ENCODE peak calls at places on chromosomes 4 and X, in five cellular contexts. O, D, A, F and T are unnamed samples.

GRCh38 chrX:48071986-48072605 is 656 bp upstream of the ZNF630 start:
- DNase-seq in O (no peak), D (no peak), A (no peak), F (no peak), T (no peak)

GRCh38 chr4:52266537-52267137 is 215.5 kb downstream of the SPATA18 start:
- DNase-seq in O (no peak), D (no peak), A (no peak), F (no peak), T (peak)

GRCh38 chrX:72394518-72395163 is 88.9 kb upstream of the CITED1 start:
- DNase-seq in O (no peak), D (no peak), A (no peak), F (peak), T (no peak)

GRCh38 chr4:130747842-130748241 is 1651.9 kb downstream of the C4orf33 start:
- DNase-seq in O (no peak), D (peak), A (no peak), F (no peak), T (no peak)

GRCh38 chrX:153738056-153738605 is 13.5 kb downstream of the ABCD1 start:
- DNase-seq in O (no peak), D (peak), A (no peak), F (no peak), T (no peak)

GRCh38 chrX:65755786-65756185 is 88.3 kb downstream of the MSN start:
- DNase-seq in O (no peak), D (no peak), A (no peak), F (no peak), T (no peak)

GRCh38 chr4:185210102-185210981 is 944 bp downstream of the SNX25 start:
- DNase-seq in O (peak), D (peak), A (peak), F (peak), T (peak)

GRCh38 chr4:101651778-101652177 is 138.8 kb upstream of the BANK1 start:
- DNase-seq in O (no peak), D (no peak), A (no peak), F (peak), T (no peak)

GRCh38 chr4:114694770-114695169 is 96.2 kb downstream of the UGT8 start:
- DNase-seq in O (no peak), D (peak), A (no peak), F (no peak), T (no peak)

GRCh38 chr4:7073526-7074390 is 5.9 kb upstream of the GRPEL1 start:
- DNase-seq in O (no peak), D (peak), A (no peak), F (no peak), T (no peak)

GRCh38 chr4:83067058-83067639 is 32.2 kb downstream of the COPS4 start:
- DNase-seq in O (no peak), D (no peak), A (no peak), F (no peak), T (no peak)

GRCh38 chrX:13128104-13128503 is 83.7 kb upstream of the FAM9C start:
- DNase-seq in O (no peak), D (no peak), A (no peak), F (no peak), T (no peak)

GRCh38 chr4:22413416-22413815 is 102.5 kb downstream of the ADGRA3 start:
- DNase-seq in O (no peak), D (no peak), A (no peak), F (no peak), T (no peak)

GRCh38 chr4:76856183-76856969 is 41.6 kb downstream of the SOWAHB start:
- DNase-seq in O (no peak), D (no peak), A (no peak), F (no peak), T (no peak)

GRCh38 chr4:177285953-177286352 is 23.7 kb upstream of the NEIL3 start:
- DNase-seq in O (no peak), D (no peak), A (no peak), F (no peak), T (no peak)

GRCh38 chrX:2967998-2968909 is 38.1 kb upstream of the ARSH start:
- DNase-seq in O (no peak), D (no peak), A (peak), F (no peak), T (no peak)

GRCh38 chrX:2969021-2969420 is 37.3 kb upstream of the ARSH start:
- DNase-seq in O (no peak), D (no peak), A (no peak), F (no peak), T (no peak)

GRCh38 chrX:2967012-2967411 is 37.9 kb upstream of the ARSD start:
- DNase-seq in O (no peak), D (no peak), A (no peak), F (no peak), T (no peak)

GRCh38 chrX:2965965-2966364 is 36.8 kb upstream of the ARSD start:
- DNase-seq in O (no peak), D (no peak), A (no peak), F (no peak), T (no peak)

GRCh38 chrX:2967584-2967983 is 38.4 kb upstream of the ARSD start:
- DNase-seq in O (no peak), D (no peak), A (no peak), F (no peak), T (no peak)
- H3K4me3 ChIP-seq in O (no peak), D (no peak), A (peak), F (peak), T (peak)

DNA sequence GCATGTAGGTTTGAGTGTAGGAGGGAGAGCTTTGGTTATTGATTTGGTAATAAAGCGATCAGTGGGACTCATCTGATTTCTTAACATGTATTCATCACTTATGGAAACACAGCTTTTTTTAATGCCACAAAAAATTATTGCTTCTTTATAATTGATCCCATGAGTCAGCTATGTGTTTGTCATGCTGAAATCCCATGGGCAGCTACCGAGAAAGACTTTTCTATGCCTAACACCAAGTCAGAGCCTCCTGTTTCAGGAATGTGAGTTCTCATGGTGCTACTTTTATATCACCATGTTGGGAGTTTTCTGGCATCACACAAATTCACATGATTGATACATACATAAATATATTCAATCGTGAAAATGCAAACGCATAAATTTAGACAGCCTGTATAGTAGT is 165.7 kb downstream of the RAPGEF2 start:
- DNase-seq in O (no peak), D (no peak), A (no peak), F (no peak), T (no peak)
- H3K4me3 ChIP-seq in O (peak), D (no peak), A (no peak), F (peak), T (no peak)

DNA sequence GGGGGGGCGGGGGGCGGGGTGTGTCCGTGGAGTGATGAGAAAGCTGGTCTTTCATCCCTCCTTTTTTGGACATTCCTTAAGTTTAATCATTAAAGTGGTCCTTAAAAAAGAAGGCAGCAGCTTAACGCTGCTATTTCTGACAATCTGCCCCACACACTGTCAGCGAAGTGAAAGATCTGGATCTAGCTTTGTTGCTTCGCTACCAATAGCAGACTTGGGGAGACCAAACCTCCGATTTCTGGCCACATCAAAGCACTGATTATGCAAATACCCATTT is 5.9 kb downstream of the NEUROG2 start:
- DNase-seq in O (no peak), D (no peak), A (no peak), F (no peak), T (no peak)
- H3K4me3 ChIP-seq in O (peak), D (peak), A (no peak), F (peak), T (peak)

DNA sequence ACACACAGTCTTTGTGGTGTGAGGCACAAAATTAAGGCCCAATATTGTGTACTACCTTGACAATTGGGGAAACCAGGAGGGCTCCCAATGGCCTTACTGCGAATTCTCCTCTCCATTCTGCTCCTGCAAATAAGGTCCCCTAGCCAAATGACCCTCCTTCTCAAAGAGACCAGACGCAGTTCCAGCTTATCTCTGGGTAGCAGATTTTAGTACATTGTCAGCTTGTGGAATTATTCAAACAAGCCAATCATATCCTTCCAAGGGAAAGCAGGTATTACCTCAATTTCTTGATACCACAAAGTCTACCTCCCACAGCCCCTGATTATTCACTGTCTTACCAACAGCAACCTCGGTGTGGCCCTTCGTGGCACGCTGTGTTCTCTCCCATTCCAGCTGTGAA is 7.8 kb upstream of the ZBTB33 start:
- DNase-seq in O (no peak), D (no peak), A (no peak), F (no peak), T (no peak)
- H3K4me3 ChIP-seq in O (no peak), D (no peak), A (no peak), F (no peak), T (no peak)

GRCh38 chr4:112144546-112145325 is 518 bp upstream of the FAM241A start:
- DNase-seq in O (peak), D (no peak), A (no peak), F (no peak), T (no peak)

GRCh38 chr4:112145326-112145819 is at the start of gene FAM241A:
- DNase-seq in O (peak), D (peak), A (peak), F (peak), T (peak)

GRCh38 chr4:112150920-112151319 is 5.7 kb downstream of the FAM241A start:
- DNase-seq in O (no peak), D (no peak), A (no peak), F (no peak), T (no peak)

GRCh38 chr4:112145820-112146813 is 863 bp downstream of the FAM241A start:
- DNase-seq in O (peak), D (peak), A (peak), F (peak), T (peak)

GRCh38 chr4:112147697-112148096 is 2.4 kb downstream of the FAM241A start:
- DNase-seq in O (no peak), D (no peak), A (no peak), F (no peak), T (no peak)
- H3K4me3 ChIP-seq in O (no peak), D (no peak), A (no peak), F (peak), T (no peak)

DNA sequence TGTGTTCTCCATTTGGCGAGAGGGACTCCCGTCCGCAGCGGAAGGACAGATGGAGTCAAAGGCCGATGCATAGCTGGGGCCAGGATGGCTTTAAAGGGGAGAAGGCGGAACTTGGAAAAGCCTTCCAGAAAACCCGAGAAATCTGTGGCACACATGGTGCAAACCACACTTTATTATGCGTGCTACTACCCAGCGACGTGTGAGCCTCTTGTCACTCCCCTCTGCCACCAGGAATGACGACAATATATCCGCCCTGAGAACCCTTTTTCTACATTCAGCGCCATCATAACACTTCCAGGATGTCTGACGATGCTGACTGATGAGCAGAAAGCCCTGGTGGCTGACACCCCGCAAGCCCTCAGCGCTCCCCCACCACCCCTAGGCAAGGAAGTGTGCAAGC is 689 bp upstream of the DCHS2 start:
- DNase-seq in O (no peak), D (no peak), A (no peak), F (no peak), T (no peak)
- H3K4me3 ChIP-seq in O (no peak), D (no peak), A (no peak), F (peak), T (peak)

GRCh38 chrX:68652327-68652930 is 5.0 kb downstream of the STARD8 start:
- DNase-seq in O (no peak), D (no peak), A (no peak), F (no peak), T (no peak)

GRCh38 chrX:68646421-68646820 is 1.0 kb upstream of the STARD8 start:
- DNase-seq in O (no peak), D (no peak), A (no peak), F (no peak), T (no peak)

GRCh38 chrX:68647156-68647957 is at the start of gene STARD8:
- DNase-seq in O (peak), D (no peak), A (peak), F (no peak), T (no peak)

GRCh38 chrX:68650491-68650890 is 3.0 kb downstream of the STARD8 start:
- DNase-seq in O (no peak), D (no peak), A (no peak), F (no peak), T (no peak)

GRCh38 chrX:68648960-68649359 is 1.5 kb downstream of the STARD8 start:
- DNase-seq in O (no peak), D (no peak), A (no peak), F (no peak), T (no peak)
- H3K4me3 ChIP-seq in O (no peak), D (no peak), A (no peak), F (no peak), T (no peak)

GRCh38 chr4:125546272-125546671 is 231.5 kb downstream of the FAT4 start:
- DNase-seq in O (no peak), D (no peak), A (no peak), F (no peak), T (no peak)
- H3K4me3 ChIP-seq in O (no peak), D (no peak), A (no peak), F (no peak), T (no peak)